ENCODE peak calls at places on chromosome 16, in nine cellular contexts. N, O, W, C, D, F, K, V and R are unnamed samples. For H3K36me3, the result is how much of the 10 kb centered on the place peaks cover.

GRCh38 chr16:6206080-6206479 is 1108.5 kb upstream of the EEF2KMT start:
- DNase-seq in V (peak), N (no peak), O (no peak), W (peak), D (no peak), K (no peak), C (no peak), F (no peak), R (no peak)

GRCh38 chr16:12646490-12647274 is 157.0 kb downstream of the CPPED1 start:
- DNase-seq in V (no peak), O (no peak), W (no peak), K (no peak), D (no peak), F (no peak), C (peak), N (no peak), R (no peak)

GRCh38 chr16:85724126-85724879 is 26.6 kb downstream of the C16orf74 start:
- DNase-seq in N (no peak), D (no peak), K (peak), O (no peak), C (no peak), V (no peak), F (no peak), W (no peak), R (no peak)

GRCh38 chr16:23232806-23233205 is 50.3 kb downstream of the SCNN1G start:
- DNase-seq in K (no peak), W (no peak), D (no peak), C (no peak), O (no peak), N (no peak), V (peak), F (no peak), R (no peak)

GRCh38 chr16:65099607-65100006 is 22.3 kb downstream of the CDH11 start:
- DNase-seq in O (no peak), W (no peak), F (peak), V (no peak), K (no peak), N (no peak), D (no peak), C (no peak), R (no peak)

GRCh38 chr16:69619514-69619913 is 53.7 kb downstream of the NFAT5 start:
- DNase-seq in V (no peak), D (no peak), W (no peak), K (no peak), F (no peak), C (no peak), N (peak), O (no peak), R (no peak)

GRCh38 chr16:19696312-19696711 is 21.7 kb downstream of the KNOP1 start:
- DNase-seq in O (no peak), C (peak), V (peak), D (peak), N (peak), F (peak), K (peak), W (peak), R (peak)

GRCh38 chr16:16029431-16030011 is 80.1 kb downstream of the ABCC1 start:
- DNase-seq in O (no peak), C (no peak), W (no peak), K (no peak), V (no peak), D (no peak), N (peak), F (no peak), R (no peak)

GRCh38 chr16:75529056-75529905 is 6.6 kb downstream of the CHST5 start:
- DNase-seq in C (no peak), K (no peak), D (no peak), F (no peak), N (no peak), O (peak), W (no peak), V (no peak), R (no peak)

GRCh38 chr16:85658504-85659326 is 30.0 kb downstream of the GINS2 start:
- DNase-seq in V (no peak), K (no peak), W (no peak), C (peak), N (no peak), O (peak), F (no peak), D (no peak), R (no peak)

GRCh38 chr16:4852221-4852872 is 5.1 kb downstream of the UBN1 start:
- DNase-seq in D (no peak), K (no peak), C (no peak), O (no peak), W (no peak), N (peak), F (peak), V (peak), R (no peak)

GRCh38 chr16:69131167-69131748 is 1.1 kb downstream of the CHTF8 start:
- DNase-seq in W (no peak), K (peak), N (peak), F (no peak), C (no peak), O (no peak), D (no peak), V (no peak), R (no peak)

GRCh38 chr16:15649727-15650018 is 372 bp upstream of the NDE1 start:
- DNase-seq in W (no peak), C (no peak), F (no peak), N (no peak), O (no peak), V (no peak), D (no peak), K (no peak), R (no peak)

GRCh38 chr16:86401119-86401518 is 109.2 kb upstream of the FOXF1 start:
- DNase-seq in N (no peak), W (no peak), V (no peak), D (no peak), O (no peak), K (no peak), C (no peak), F (no peak), R (no peak)

GRCh38 chr16:450800-451512 is 25.5 kb downstream of the RAB11FIP3 start:
- DNase-seq in O (no peak), D (no peak), K (no peak), N (no peak), F (no peak), V (no peak), C (no peak), W (no peak), R (no peak)

GRCh38 chr16:17927015-17927414 is 409.5 kb downstream of the NPIPA8 start:
- DNase-seq in O (no peak), W (no peak), F (no peak), D (no peak), V (no peak), N (no peak), K (no peak), C (no peak), R (no peak)

GRCh38 chr16:66689282-66689681 is 7.3 kb downstream of the CMTM4 start:
- DNase-seq in N (no peak), F (no peak), V (no peak), K (no peak), D (no peak), W (no peak), C (no peak), O (no peak), R (no peak)

GRCh38 chr16:53515259-53515658 is 12.2 kb upstream of the AKTIP start:
- DNase-seq in C (no peak), O (no peak), D (no peak), V (no peak), K (no peak), N (peak), F (no peak), W (no peak), R (no peak)

GRCh38 chr16:9407206-9407758 is 315.8 kb downstream of the HAPSTR1 start:
- DNase-seq in F (no peak), N (no peak), D (no peak), V (no peak), C (no peak), W (no peak), K (no peak), O (no peak), R (no peak)

GRCh38 chr16:6375471-6376075 is 957.1 kb upstream of the RBFOX1 start:
- DNase-seq in O (no peak), V (no peak), N (no peak), D (no peak), F (no peak), C (no peak), K (peak), W (no peak), R (no peak)

GRCh38 chr16:23025692-23026305 is 123.5 kb downstream of the USP31 start:
- DNase-seq in F (no peak), K (no peak), C (no peak), O (no peak), V (no peak), W (no peak), N (no peak), D (no peak), R (no peak)

GRCh38 chr16:11670171-11671131 is 2.2 kb downstream of the SNN start:
- DNase-seq in D (peak), F (no peak), V (no peak), N (no peak), W (no peak), K (no peak), C (no peak), O (peak), R (no peak)

GRCh38 chr16:75081179-75081859 is 35.3 kb downstream of the LDHD start:
- DNase-seq in K (no peak), W (no peak), C (no peak), V (no peak), F (no peak), N (no peak), D (no peak), O (no peak), R (no peak)

GRCh38 chr16:14310519-14310991 is 239.4 kb downstream of the MRTFB start:
- DNase-seq in K (no peak), N (peak), C (no peak), O (peak), D (no peak), F (no peak), W (no peak), V (peak), R (no peak)

GRCh38 chr16:14275934-14276333 is 204.8 kb downstream of the MRTFB start:
- DNase-seq in W (no peak), O (no peak), D (no peak), V (no peak), C (no peak), F (no peak), K (no peak), N (no peak), R (no peak)

GRCh38 chr16:72809446-72809845 is 238.5 kb downstream of the ZFHX3 start:
- DNase-seq in D (no peak), K (no peak), V (no peak), F (no peak), N (no peak), C (no peak), W (no peak), O (no peak), R (no peak)

GRCh38 chr16:55471448-55472097 is 7.4 kb upstream of the MMP2 start:
- DNase-seq in O (no peak), C (no peak), N (peak), F (peak), V (no peak), D (no peak), W (no peak), K (peak), R (no peak)

GRCh38 chr16:85819711-85820110 is 20.2 kb downstream of the COX4I1 start:
- DNase-seq in K (peak), D (no peak), V (no peak), F (no peak), W (no peak), O (no peak), C (no peak), N (no peak), R (no peak)

GRCh38 chr16:48609453-48610023 is 442 bp downstream of the N4BP1 start:
- DNase-seq in F (peak), O (peak), W (peak), K (peak), C (peak), N (peak), V (peak), D (no peak), R (no peak)

GRCh38 chr16:82544378-82544777 is 82.4 kb upstream of the CDH13 start:
- DNase-seq in O (no peak), K (no peak), N (no peak), V (no peak), C (no peak), W (no peak), D (no peak), F (no peak), R (no peak)

GRCh38 chr16:67880584-67880983 is 4.1 kb upstream of the NRN1L start:
- DNase-seq in W (no peak), O (no peak), N (no peak), F (no peak), C (no peak), D (no peak), K (no peak), V (no peak), R (no peak)
- H3K36me3 ChIP-seq in W (under half), O (half or more), N (under half), F (half or more), C (under half), D (under half), K (under half), V (under half), R (half or more)

GRCh38 chr16:58515871-58516767 is 802 bp downstream of the SETD6 start:
- DNase-seq in F (peak), K (peak), W (no peak), N (peak), C (no peak), D (no peak), O (peak), V (peak), R (no peak)
- TF ChIP-seq CTCF in F (no peak), K (no peak), W (no peak), N (no peak), C (no peak), D (no peak), O (no peak), V (no peak), R (no peak)

DNA sequence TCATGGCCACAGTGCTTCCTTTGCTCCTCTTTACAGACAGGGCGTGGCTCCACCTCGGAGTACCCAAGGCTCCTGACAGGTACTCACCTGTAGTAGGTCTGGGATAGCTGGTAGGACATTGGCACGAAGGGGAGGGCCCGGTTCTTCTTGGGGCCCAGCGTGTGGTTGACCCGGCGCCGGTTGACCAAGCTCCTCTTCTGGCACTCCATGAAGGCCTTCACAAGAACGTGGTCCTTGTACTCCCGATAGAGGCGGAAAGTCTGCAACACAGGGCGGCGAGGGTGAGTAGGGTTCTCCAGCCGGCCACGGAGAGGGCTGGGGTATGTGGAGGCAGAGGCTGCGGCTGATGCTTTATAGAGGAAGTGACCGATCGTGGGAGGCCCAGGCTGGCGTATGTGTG is 69.7 kb downstream of the IL21R start:
- DNase-seq in K (no peak), W (no peak), C (no peak), V (no peak), N (no peak), O (no peak), D (no peak), F (no peak), R (no peak)
- H3K36me3 ChIP-seq in K (under half), W (half or more), C (half or more), V (under half), N (half or more), O (under half), D (under half), F (under half), R (half or more)

GRCh38 chr16:87412371-87412995 is 20.3 kb downstream of the MAP1LC3B start:
- DNase-seq in K (no peak), V (no peak), F (no peak), W (no peak), N (no peak), C (no peak), D (no peak), O (no peak), R (no peak)

GRCh38 chr16:87411375-87412271 is 19.5 kb downstream of the MAP1LC3B start:
- DNase-seq in V (no peak), D (no peak), W (no peak), N (no peak), K (no peak), O (peak), C (no peak), F (no peak), R (no peak)

GRCh38 chr16:87412996-87413421 is 20.9 kb downstream of the MAP1LC3B start:
- DNase-seq in N (no peak), W (no peak), K (no peak), V (no peak), C (no peak), O (peak), D (no peak), F (no peak), R (no peak)

GRCh38 chr16:87415441-87415840 is 23.3 kb downstream of the MAP1LC3B start:
- DNase-seq in K (no peak), D (no peak), V (no peak), N (no peak), O (no peak), W (no peak), F (no peak), C (no peak), R (no peak)

GRCh38 chr16:87414251-87414680 is 22.1 kb downstream of the MAP1LC3B start:
- DNase-seq in V (no peak), K (no peak), W (no peak), O (peak), C (no peak), D (no peak), F (no peak), N (no peak), R (no peak)
- TF ChIP-seq CTCF in V (no peak), K (no peak), W (no peak), O (no peak), C (no peak), D (no peak), F (no peak), N (no peak), R (no peak)